ENCODE peak calls at places on chromosomes 11 and 22, in four cellular contexts. Z is A549, F is GM12878, U is K562. K is an unnamed sample.

GRCh38 chr11:23280088-23280487 is 419.8 kb upstream of the CCDC179 start:
- DNase-seq in Z (no peak), F (no peak), U (no peak), K (peak; percentile 76)

GRCh38 chr22:37618072-37618656 is 9.5 kb downstream of the GGA1 start:
- DNase-seq in Z (no peak), F (no peak), U (no peak), K (no peak)

GRCh38 chr22:44486538-44486937 is 11.5 kb downstream of the RTL6 start:
- DNase-seq in Z (peak; percentile 30), F (no peak), U (peak; percentile 5), K (peak; percentile 27)

GRCh38 chr11:9214765-9215164 is 50.4 kb downstream of the DENND5A start:
- DNase-seq in Z (no peak), F (no peak), U (no peak), K (peak; percentile 66)

GRCh38 chr11:129075757-129076156 is 116.4 kb downstream of the ARHGAP32 start:
- DNase-seq in Z (no peak), F (no peak), U (no peak), K (no peak)

GRCh38 chr22:43168416-43169309 is 17.3 kb downstream of the TSPO start:
- DNase-seq in Z (no peak), F (no peak), U (no peak), K (peak; percentile 32)

GRCh38 chr11:127844843-127845242 is 742.5 kb downstream of the ETS1 start:
- DNase-seq in Z (no peak), F (no peak), U (no peak), K (no peak)

GRCh38 chr11:120645639-120646038 is 134.1 kb downstream of the GRIK4 start:
- DNase-seq in Z (no peak), F (no peak), U (no peak), K (no peak)

GRCh38 chr11:70326365-70326803 is 55.9 kb downstream of the PPFIA1 start:
- DNase-seq in Z (no peak), F (no peak), U (no peak), K (peak; percentile 70)

GRCh38 chr22:44933829-44934735 is 75.7 kb downstream of the PHF21B start:
- DNase-seq in Z (no peak), F (no peak), U (no peak), K (no peak)

GRCh38 chr11:35040221-35040942 is 98.6 kb upstream of the CD44 start:
- DNase-seq in Z (peak; percentile 36), F (peak; percentile 84), U (peak; percentile 46), K (peak; percentile 69)

GRCh38 chr22:35037089-35037488 is 28.9 kb upstream of the ISX start:
- DNase-seq in Z (no peak), F (no peak), U (no peak), K (no peak)

GRCh38 chr11:61917043-61917356 is 366 bp downstream of the RAB3IL1 start:
- DNase-seq in Z (no peak), F (no peak), U (no peak), K (no peak)

GRCh38 chr11:71998649-71999310 is at the start of gene IL18BP:
- DNase-seq in Z (no peak), F (peak; percentile 44), U (no peak), K (no peak)

GRCh38 chr11:108698844-108699642 is 34.2 kb downstream of the DDX10 start:
- DNase-seq in Z (no peak), F (peak; percentile 45), U (no peak), K (no peak)

GRCh38 chr22:41447435-41448188 is 1.0 kb upstream of the TOB2 start:
- DNase-seq in Z (no peak), F (no peak), U (peak; percentile 33), K (peak; percentile 50)

GRCh38 chr11:88827018-88827676 is 238.6 kb downstream of the GRM5 start:
- DNase-seq in Z (no peak), F (no peak), U (no peak), K (no peak)

GRCh38 chr11:99370557-99371200 is 349.9 kb downstream of the CNTN5 start:
- DNase-seq in Z (no peak), F (no peak), U (no peak), K (peak; percentile 72)

GRCh38 chr11:132456735-132457328 is 1075.5 kb downstream of the OPCML start:
- DNase-seq in Z (no peak), F (no peak), U (no peak), K (no peak)

GRCh38 chr11:122116591-122116990 is 576 bp upstream of the BLID start:
- DNase-seq in Z (no peak), F (no peak), U (no peak), K (no peak)

GRCh38 chr11:57244911-57245310 is 7.9 kb upstream of the APLNR start:
- DNase-seq in Z (no peak), F (no peak), U (no peak), K (no peak)

GRCh38 chr11:102990145-102990544 is 34.6 kb upstream of the MMP13 start:
- DNase-seq in Z (no peak), F (no peak), U (no peak), K (peak; percentile 26)

GRCh38 chr11:107860688-107861087 is 2.1 kb upstream of the SLC35F2 start:
- DNase-seq in Z (no peak), F (no peak), U (peak; percentile 32), K (no peak)

GRCh38 chr11:38456371-38456770 is 1858.3 kb upstream of the RAG2 start:
- DNase-seq in Z (no peak), F (no peak), U (no peak), K (no peak)

GRCh38 chr11:107705027-107705426 is 6.8 kb downstream of the SLN start:
- DNase-seq in Z (peak; percentile 31), F (no peak), U (no peak), K (peak; percentile 92)

GRCh38 chr11:62025429-62026105 is 58.1 kb upstream of the FTH1 start:
- DNase-seq in Z (peak; percentile 86), F (peak; percentile 56), U (peak; percentile 88), K (peak; percentile 91)

GRCh38 chr11:35237860-35238715 is 99.1 kb downstream of the CD44 start:
- DNase-seq in Z (no peak), F (peak; percentile 35), U (peak; percentile 49), K (no peak)

DNA sequence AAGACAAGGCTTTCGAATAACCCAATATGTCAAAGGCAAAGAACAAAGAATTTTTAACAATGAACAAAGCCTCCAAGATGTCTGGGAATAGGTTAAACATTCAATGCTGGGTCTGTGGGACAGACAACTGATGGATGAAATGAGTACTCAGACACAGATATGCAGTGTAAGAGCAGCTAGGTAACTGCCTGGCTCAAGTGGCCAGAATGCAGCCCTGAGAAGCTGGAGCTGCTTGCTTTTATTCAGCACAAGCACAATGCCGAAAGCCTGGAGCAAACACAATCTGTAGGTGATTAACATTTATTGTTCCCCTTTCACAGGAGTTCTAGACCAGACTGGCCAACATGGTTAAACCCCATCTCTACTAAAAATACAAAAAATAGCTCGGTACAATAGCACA is 24.0 kb downstream of the GLYAT start:
- DNase-seq in Z (no peak), F (no peak), U (no peak), K (no peak)
- H3K4me3 ChIP-seq in Z (no peak overlapping the region), F (no peak overlapping the region), U (no peak overlapping the region), K (no peak overlapping the region)

DNA sequence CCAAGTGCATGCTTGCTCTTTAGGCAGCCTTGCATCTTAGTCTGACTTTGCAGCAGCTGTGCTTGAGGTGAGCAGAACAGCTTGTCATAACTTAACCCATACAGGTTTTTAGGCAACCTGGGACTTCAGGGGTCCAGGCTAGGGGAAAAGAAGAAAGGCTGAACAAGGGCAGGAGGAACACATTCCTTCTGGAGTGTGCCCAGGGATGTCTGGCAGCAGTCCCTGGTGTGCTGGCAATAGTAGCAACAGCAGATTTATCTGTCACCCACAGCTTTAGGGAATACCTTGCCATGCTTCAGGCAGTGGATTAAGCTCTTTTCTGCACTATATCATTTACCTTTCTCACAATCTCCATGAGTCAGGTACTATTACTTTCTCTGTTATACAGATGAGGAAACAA is 513.0 kb downstream of the RAB38 start:
- DNase-seq in Z (no peak), F (no peak), U (no peak), K (no peak)
- TF ChIP-seq ELK1 in Z (no peak), F (no peak), U (no peak), K (no peak)

GRCh38 chr11:118251858-118252652 is at the start of gene MPZL3:
- DNase-seq in Z (peak; percentile 57), F (peak; percentile 85), U (peak; percentile 82), K (peak; percentile 44)

GRCh38 chr11:118247041-118247440 is 5.1 kb downstream of the MPZL3 start:
- DNase-seq in Z (no peak), F (no peak), U (no peak), K (no peak)

GRCh38 chr11:118258410-118258809 is 5.7 kb downstream of the MPZL2 start:
- DNase-seq in Z (no peak), F (no peak), U (no peak), K (no peak)

DNA sequence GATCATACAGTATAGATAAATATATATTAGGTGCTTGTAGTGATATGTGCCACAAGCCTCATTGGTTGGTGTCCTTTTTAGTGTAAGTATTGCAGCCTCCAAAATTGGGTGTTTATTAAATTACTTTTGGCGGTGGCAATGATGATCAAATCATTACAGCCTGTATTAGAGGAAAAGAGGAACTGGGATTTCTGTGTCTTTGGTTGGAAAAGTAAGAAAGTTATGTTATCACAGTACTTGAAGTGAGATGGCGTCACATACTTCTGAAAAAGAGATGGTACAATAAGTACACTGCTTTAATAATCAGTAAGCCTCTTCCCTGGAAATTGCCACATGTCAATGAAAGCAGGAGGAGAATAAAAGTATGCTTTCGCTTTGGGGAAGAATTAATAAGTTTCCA is 523 bp upstream of the MPZL3 start:
- DNase-seq in Z (no peak), F (no peak), U (no peak), K (no peak)
- H3K4me3 ChIP-seq in Z (peak overlapping the region; percentile 90), F (peak overlapping the region; percentile 83), U (no peak overlapping the region), K (no peak overlapping the region)

GRCh38 chr11:66339686-66340483 is 3.7 kb upstream of the RIN1 start:
- DNase-seq in Z (no peak), F (no peak), U (no peak), K (no peak)

GRCh38 chr11:66338276-66339162 is 2.3 kb upstream of the RIN1 start:
- DNase-seq in Z (no peak), F (no peak), U (no peak), K (no peak)

GRCh38 chr11:66337103-66337899 is 1.1 kb upstream of the RIN1 start:
- DNase-seq in Z (no peak), F (no peak), U (peak; percentile 8), K (peak; percentile 56)

GRCh38 chr11:66340596-66341501 is 4.1 kb downstream of the BRMS1 start:
- DNase-seq in Z (no peak), F (no peak), U (no peak), K (no peak)

DNA sequence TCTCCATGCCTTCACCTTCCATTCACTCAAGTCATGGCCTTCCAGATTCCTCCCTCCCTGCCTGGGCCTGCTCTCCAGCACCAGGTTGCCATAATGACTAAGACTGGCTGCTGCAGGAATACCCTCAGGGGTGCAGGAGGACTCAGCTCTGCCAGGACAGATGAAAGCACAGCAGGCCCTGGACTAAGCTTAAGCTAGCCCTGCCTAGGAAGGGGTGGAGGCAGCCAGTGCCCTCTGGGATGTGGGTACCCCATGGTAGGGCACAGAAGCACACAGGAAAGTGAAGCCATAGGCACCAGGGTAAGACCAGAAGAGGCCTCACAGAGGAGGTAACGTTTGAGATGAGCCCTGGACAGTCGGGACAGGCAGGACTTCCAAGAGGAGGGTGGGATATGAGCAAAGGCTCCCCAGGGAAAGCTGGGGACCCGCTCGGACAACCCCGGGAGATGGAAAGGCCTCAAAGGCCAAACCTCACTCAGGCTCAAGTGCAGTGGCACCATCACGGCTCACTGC is 3.0 kb upstream of the RIN1 start:
- DNase-seq in Z (no peak), F (no peak), U (no peak), K (no peak)
- TF ChIP-seq ELK1 in Z (no peak), F (no peak), U (no peak), K (no peak)

GRCh38 chr22:40237788-40238424 is 60.2 kb downstream of the TNRC6B start:
- DNase-seq in Z (no peak), F (no peak), U (no peak), K (no peak)
- H3K4me3 ChIP-seq in Z (no peak overlapping the region), F (no peak overlapping the region), U (no peak overlapping the region), K (no peak overlapping the region)

GRCh38 chr22:32226236-32227119 is 21.6 kb upstream of the RFPL2 start:
- DNase-seq in Z (no peak), F (no peak), U (no peak), K (no peak)
- TF ChIP-seq ELK1 in Z (no peak), F (no peak), U (no peak), K (no peak)

K was measured in IMR-90.